ENCODE peak calls at places on chromosomes 4 and X, in six cellular contexts. D is SK-N-SH; Y is NCI-H345; F is NCI-H82; T is mesendoderm; B is stimulated activated CD4-positive, alpha-beta T cell treated with anti-CD3 and anti-CD28 coated beads, Interleukin-2, amount 100 ng/mL, for 24 hours. V is an unnamed sample.

GRCh38 chrX:5644786-5645185 is 583.9 kb downstream of the NLGN4X start:
- DNase-seq in Y (peak), F (no peak), D (no peak), T (no peak), B (no peak), V (no peak)

GRCh38 chrX:45849261-45849660 is 648.6 kb upstream of the DIPK2B start:
- DNase-seq in T (peak), Y (peak), D (peak), F (peak), B (no peak), V (no peak)

GRCh38 chr4:118836763-118837507 is 1.0 kb upstream of the SEC24D start:
- DNase-seq in F (no peak), D (no peak), B (no peak), Y (no peak), T (no peak), V (no peak)

GRCh38 chrX:136572030-136572429 is 40.0 kb downstream of the VGLL1 start:
- DNase-seq in T (no peak), B (no peak), Y (no peak), F (no peak), D (no peak), V (no peak)

GRCh38 chr4:146243141-146243882 is 29.0 kb downstream of the REELD1 start:
- DNase-seq in T (peak), B (peak), Y (no peak), D (no peak), F (no peak), V (no peak)

GRCh38 chr4:184424279-184424678 is 50.1 kb downstream of the IRF2 start:
- DNase-seq in T (no peak), F (peak), B (no peak), Y (no peak), D (no peak), V (no peak)

GRCh38 chr4:23943478-23943877 is 53.6 kb upstream of the PPARGC1A start:
- DNase-seq in B (no peak), T (no peak), F (no peak), D (no peak), Y (no peak), V (no peak)

GRCh38 chr4:80124246-80125211 is 51.5 kb upstream of the ANTXR2 start:
- DNase-seq in F (no peak), T (no peak), D (no peak), Y (no peak), B (no peak), V (no peak)

GRCh38 chr4:747546-748170 is 42.0 kb downstream of the PCGF3 start:
- DNase-seq in Y (no peak), F (no peak), T (no peak), D (no peak), B (no peak), V (no peak)

GRCh38 chr4:2746891-2747695 is 9.0 kb downstream of the TNIP2 start:
- DNase-seq in F (no peak), D (no peak), B (peak), T (no peak), Y (no peak), V (no peak)

GRCh38 chr4:3442959-3443749 is 1.4 kb downstream of the HGFAC start:
- DNase-seq in T (peak), D (peak), B (peak), F (peak), Y (peak), V (no peak)

GRCh38 chr4:44580231-44580630 is 71.2 kb downstream of the YIPF7 start:
- DNase-seq in D (no peak), T (no peak), B (no peak), Y (no peak), F (no peak), V (no peak)

GRCh38 chr4:30718021-30718888 is 1.9 kb upstream of the PCDH7 start:
- DNase-seq in F (peak), Y (peak), T (peak), B (peak), D (peak), V (no peak)

GRCh38 chrX:53930513-53931380 is 113.5 kb downstream of the PHF8 start:
- DNase-seq in B (no peak), T (peak), Y (no peak), D (no peak), F (no peak), V (no peak)

GRCh38 chr4:15893967-15894366 is 44.6 kb downstream of the FGFBP1 start:
- DNase-seq in D (no peak), B (no peak), F (no peak), Y (no peak), T (no peak), V (no peak)

GRCh38 chrX:39891781-39892180 is 206.0 kb downstream of the BCOR start:
- DNase-seq in F (no peak), Y (no peak), T (no peak), B (no peak), D (no peak), V (no peak)

GRCh38 chr4:8203817-8204216 is 4.7 kb downstream of the SH3TC1 start:
- DNase-seq in B (no peak), T (no peak), F (no peak), D (no peak), Y (no peak), V (no peak)

GRCh38 chr4:74543247-74543670 is 98.3 kb downstream of the AREG start:
- DNase-seq in D (no peak), T (no peak), B (no peak), F (no peak), Y (no peak), V (no peak)

GRCh38 chr4:22458112-22458511 is 57.8 kb downstream of the ADGRA3 start:
- DNase-seq in Y (peak), T (no peak), F (peak), B (no peak), D (no peak), V (no peak)

GRCh38 chr4:3283916-3284315 is 8.9 kb upstream of the RGS12 start:
- DNase-seq in Y (no peak), D (no peak), B (no peak), T (no peak), F (no peak), V (no peak)

GRCh38 chr4:41873380-41874295 is 61.6 kb upstream of the TMEM33 start:
- DNase-seq in Y (no peak), D (peak), F (no peak), T (peak), B (no peak), V (no peak)

GRCh38 chrX:38232287-38232686 is 11.6 kb upstream of the SRPX start:
- DNase-seq in B (no peak), Y (no peak), F (no peak), D (no peak), T (no peak), V (no peak)

GRCh38 chr4:145557720-145558119 is 61.5 kb upstream of the MMAA start:
- DNase-seq in F (peak), D (peak), Y (peak), B (peak), T (peak), V (no peak)

GRCh38 chrX:34655496-34656258 is 1.4 kb downstream of the TMEM47 start:
- DNase-seq in F (no peak), T (peak), D (no peak), B (no peak), Y (no peak), V (no peak)

GRCh38 chrX:100615015-100615414 is 21.6 kb downstream of the TSPAN6 start:
- DNase-seq in F (peak), D (peak), B (no peak), T (peak), Y (no peak), V (no peak)

GRCh38 chr4:108272566-108272965 is 103.8 kb upstream of the LEF1 start:
- DNase-seq in Y (no peak), D (no peak), F (no peak), T (no peak), B (no peak), V (no peak)

GRCh38 chr4:60588556-60588955 is 611.6 kb upstream of the ADGRL3 start:
- DNase-seq in F (no peak), Y (no peak), B (no peak), D (no peak), T (no peak), V (no peak)

GRCh38 chr4:96983830-96984229 is 1143.9 kb downstream of the PDHA2 start:
- DNase-seq in B (no peak), D (no peak), F (no peak), Y (no peak), T (no peak), V (no peak)

GRCh38 chrX:82196866-82197265 is 995.0 kb downstream of the SH3BGRL start:
- DNase-seq in F (no peak), B (no peak), Y (no peak), T (peak), D (no peak), V (no peak)

GRCh38 chr4:84503495-84504437 is 4.7 kb upstream of the NKX6-1 start:
- DNase-seq in B (no peak), Y (peak), T (peak), F (peak), D (peak), V (no peak)

GRCh38 chr4:70183168-70183939 is 12.2 kb upstream of the ODAM start:
- DNase-seq in T (peak), F (peak), Y (no peak), B (peak), D (peak), V (no peak)

GRCh38 chr4:158253350-158253980 is 43.2 kb downstream of the TMEM144 start:
- DNase-seq in D (peak), B (peak), F (peak), T (peak), Y (peak), V (no peak)

V was measured in GOT3.